ENCODE peak calls at places on chromosome X, in eight cellular contexts. Y is lower lobe of right lung; I is NCI-H1436; D is head of caudate nucleus; R is stimulated activated naive CD8-positive, alpha-beta T cell treated with anti-CD3 and anti-CD28 coated beads, Interleukin-15, Interleukin-2, amounts not matched to agents 100 U/mL and 50 U/mL, for 24 hours; J is ELF-1; H is KBM-7; M is myocyte. W is an unnamed sample.

GRCh38 chrX:100596601-100597000 is 11.9 kb downstream of the TNMD start:
- DNase-seq in J (no peak), Y (no peak), I (no peak), M (no peak), R (no peak), D (no peak), H (no peak), W (no peak)

GRCh38 chrX:34848281-34848680 is 94.3 kb upstream of the FAM47B start:
- DNase-seq in J (no peak), H (no peak), M (no peak), I (no peak), R (no peak), Y (no peak), D (no peak), W (no peak)

GRCh38 chrX:17500145-17500579 is 125.2 kb downstream of the NHS start:
- DNase-seq in Y (no peak), I (no peak), M (no peak), D (no peak), R (no peak), H (no peak), J (peak; percentile 44), W (peak; percentile 30)

GRCh38 chrX:7316887-7317286 is 168.9 kb upstream of the PUDP start:
- DNase-seq in D (no peak), R (no peak), I (no peak), H (no peak), Y (no peak), J (no peak), M (peak; percentile 82), W (no peak)

GRCh38 chrX:151830911-151831310 is 81.8 kb upstream of the MAGEA4 start:
- DNase-seq in I (no peak), H (no peak), R (no peak), J (peak; percentile 78), D (no peak), Y (peak; percentile 41), M (no peak), W (peak; percentile 84)

GRCh38 chrX:261167-261857 is 19.9 kb upstream of the PLCXD1 start:
- DNase-seq in D (no peak), Y (peak; percentile 46), M (peak; percentile 11), J (peak; percentile 85), I (no peak), H (no peak), R (no peak), W (no peak)

GRCh38 chrX:23732704-23733103 is 10.4 kb downstream of the ACOT9 start:
- DNase-seq in H (no peak), R (no peak), I (no peak), Y (no peak), J (no peak), M (no peak), D (no peak), W (no peak)

GRCh38 chrX:13059676-13060499 is 15.5 kb upstream of the FAM9C start:
- DNase-seq in R (no peak), M (peak; percentile 22), Y (no peak), H (no peak), I (no peak), D (no peak), J (peak; percentile 32), W (peak; percentile 45)

GRCh38 chrX:55624403-55624802 is 1.2 kb downstream of the FOXR2 start:
- DNase-seq in I (no peak), Y (no peak), D (no peak), H (no peak), J (peak; percentile 2), M (no peak), R (no peak), W (no peak)

GRCh38 chrX:132208422-132208821 is 10.8 kb downstream of the RAP2C start:
- DNase-seq in Y (no peak), M (no peak), J (no peak), R (no peak), I (no peak), D (no peak), H (no peak), W (no peak)

GRCh38 chrX:2828404-2829065 is at the start of gene GYG2:
- DNase-seq in J (peak; percentile 85), R (no peak), D (no peak), H (peak; percentile 36), M (no peak), I (no peak), Y (no peak), W (no peak)

GRCh38 chrX:7074135-7074907 is 73.2 kb upstream of the STS start:
- DNase-seq in I (no peak), Y (no peak), R (no peak), H (no peak), J (no peak), D (no peak), M (no peak), W (no peak)

GRCh38 chrX:136496359-136496767 is 1.0 kb upstream of the HTATSF1 start:
- DNase-seq in Y (no peak), M (no peak), D (no peak), R (no peak), J (peak; percentile 8), H (no peak), I (no peak), W (no peak)

GRCh38 chrX:72296991-72297390 is 8.7 kb downstream of the CITED1 start:
- DNase-seq in H (no peak), Y (no peak), I (no peak), R (no peak), D (no peak), J (no peak), M (no peak), W (no peak)

GRCh38 chrX:135596495-135596894 is 76.0 kb downstream of the INTS6L start:
- DNase-seq in I (peak; percentile 66), R (peak; percentile 59), D (no peak), J (peak; percentile 73), Y (peak; percentile 42), H (peak; percentile 43), M (no peak), W (peak; percentile 61)

GRCh38 chrX:69603566-69604194 is 12.2 kb upstream of the EDA start:
- DNase-seq in I (no peak), H (no peak), R (no peak), D (no peak), Y (no peak), J (peak; percentile 53), M (no peak), W (no peak)

GRCh38 chrX:70769659-70770232 is 138.8 kb downstream of the TEX11 start:
- DNase-seq in R (no peak), M (peak; percentile 1), Y (no peak), H (peak; percentile 39), J (no peak), I (no peak), D (no peak), W (peak; percentile 9)

GRCh38 chrX:43870758-43871419 is 11.4 kb downstream of the MAOB start:
- DNase-seq in Y (no peak), H (no peak), R (no peak), M (no peak), I (no peak), D (no peak), J (no peak), W (no peak)

GRCh38 chrX:554271-554670 is 76.3 kb upstream of the SHOX start:
- DNase-seq in D (no peak), M (no peak), R (no peak), J (no peak), Y (no peak), I (no peak), H (no peak), W (no peak)

GRCh38 chrX:31420711-31421151 is 348.9 kb upstream of the FTHL17 start:
- DNase-seq in I (no peak), J (no peak), D (no peak), H (no peak), R (no peak), M (no peak), Y (no peak), W (no peak)

GRCh38 chrX:40581333-40581910 is 652 bp downstream of the ATP6AP2 start:
- DNase-seq in M (no peak), R (no peak), Y (no peak), J (no peak), H (peak; percentile 25), D (no peak), I (no peak), W (peak; percentile 20)

GRCh38 chrX:65072590-65072989 is 96.3 kb upstream of the ZC4H2 start:
- DNase-seq in H (no peak), M (no peak), I (no peak), Y (no peak), D (no peak), J (no peak), R (no peak), W (no peak)

GRCh38 chrX:19846995-19847790 is 40.2 kb downstream of the SH3KBP1 start:
- DNase-seq in I (no peak), M (peak; percentile 63), Y (no peak), R (no peak), J (peak; percentile 86), H (peak; percentile 69), D (no peak), W (peak; percentile 40)

GRCh38 chrX:56812515-56813105 is 83.6 kb downstream of the NBDY start:
- DNase-seq in R (peak; percentile 15), I (no peak), D (no peak), M (peak; percentile 32), Y (no peak), H (peak; percentile 45), J (no peak), W (no peak)

GRCh38 chrX:107713205-107714195 is 62.1 kb downstream of the TSC22D3 start:
- DNase-seq in H (no peak), Y (no peak), D (no peak), M (peak; percentile 55), R (no peak), I (no peak), J (no peak), W (no peak)

GRCh38 chrX:71106427-71106826 is at the start of gene CXorf65:
- DNase-seq in J (peak; percentile 34), R (peak; percentile 28), Y (no peak), M (peak; percentile 44), H (no peak), D (no peak), I (no peak), W (no peak)

GRCh38 chrX:146054311-146054710 is 236.7 kb downstream of the SLITRK2 start:
- DNase-seq in J (no peak), R (no peak), H (no peak), I (no peak), M (no peak), Y (no peak), D (no peak), W (no peak)

GRCh38 chrX:77422886-77423648 is 24.1 kb upstream of the FGF16 start:
- DNase-seq in D (no peak), M (no peak), R (no peak), I (no peak), Y (no peak), H (no peak), J (peak; percentile 96), W (no peak)

GRCh38 chrX:126770179-126770578 is 49.4 kb upstream of the PRR32 start:
- DNase-seq in J (peak; percentile 54), I (peak; percentile 1), R (no peak), H (peak; percentile 59), D (no peak), Y (no peak), M (no peak), W (peak; percentile 24)

GRCh38 chrX:43939187-43939926 is 33.8 kb downstream of the NDP start:
- DNase-seq in M (no peak), D (no peak), Y (no peak), J (no peak), H (no peak), R (no peak), I (no peak), W (peak; percentile 16)

GRCh38 chrX:18119856-18120255 is 100.8 kb downstream of the BEND2 start:
- DNase-seq in Y (no peak), J (no peak), R (no peak), D (no peak), H (no peak), I (peak; percentile 1), M (no peak), W (no peak)

GRCh38 chrX:46649421-46650260 is 76.1 kb downstream of the CHST7 start:
- DNase-seq in J (peak; percentile 67), Y (peak; percentile 49), R (no peak), D (no peak), I (no peak), H (peak; percentile 88), M (peak; percentile 86), W (peak; percentile 68)

GRCh38 chrX:53930513-53931380 is 113.5 kb downstream of the PHF8 start:
- DNase-seq in R (no peak), Y (no peak), M (peak; percentile 33), H (peak; percentile 24), D (no peak), I (no peak), J (peak; percentile 7), W (no peak)

GRCh38 chrX:10833299-10834169 is 213.1 kb upstream of the MID1 start:
- DNase-seq in H (no peak), D (no peak), J (peak; percentile 85), Y (peak; percentile 47), M (no peak), I (no peak), R (no peak), W (peak; percentile 0)

W was measured in dermis blood vessel endothelial cell.